ENCODE peak calls at places on chromosomes 4 and X, in seven cellular contexts. S, C, A, E, H, Y and F are unnamed samples.

GRCh38 chrX:101229155-101229554 is 9.6 kb downstream of the DRP2 start:
- DNase-seq in S (no peak), C (no peak), A (peak; percentile 88), E (no peak), H (peak; percentile 72), Y (no peak), F (no peak)

GRCh38 chrX:19823031-19823430 is 64.4 kb downstream of the SH3KBP1 start:
- DNase-seq in S (no peak), C (no peak), A (no peak), E (no peak), H (no peak), Y (no peak), F (no peak)

GRCh38 chr4:111671756-111672155 is 473.5 kb upstream of the FAM241A start:
- DNase-seq in S (no peak), C (no peak), A (no peak), E (no peak), H (no peak), Y (no peak), F (no peak)

GRCh38 chr4:72340803-72341431 is 228.1 kb downstream of the ADAMTS3 start:
- DNase-seq in S (peak; percentile 48), C (no peak), A (peak; percentile 23), E (no peak), H (peak; percentile 43), Y (no peak), F (no peak)

GRCh38 chr4:26343041-26343403 is 22.2 kb downstream of the RBPJ start:
- DNase-seq in S (no peak), C (no peak), A (peak; percentile 69), E (no peak), H (peak; percentile 62), Y (no peak), F (no peak)

GRCh38 chr4:32022071-32022470 is 1301.9 kb downstream of the PCDH7 start:
- DNase-seq in S (no peak), C (no peak), A (peak; percentile 59), E (no peak), H (no peak), Y (no peak), F (no peak)

GRCh38 chr4:118905546-118905945 is 16.9 kb downstream of the SYNPO2 start:
- DNase-seq in S (no peak), C (no peak), A (peak; percentile 74), E (no peak), H (peak; percentile 41), Y (no peak), F (no peak)

GRCh38 chrX:150902434-150903109 is 4.1 kb upstream of the CD99L2 start:
- DNase-seq in S (no peak), C (no peak), A (no peak), E (no peak), H (no peak), Y (no peak), F (no peak)

GRCh38 chr4:79292008-79292407 is 33.9 kb downstream of the NAA11 start:
- DNase-seq in S (no peak), C (no peak), A (no peak), E (no peak), H (no peak), Y (no peak), F (no peak)

GRCh38 chr4:151485541-151486131 is 76.7 kb downstream of the FHIP1A start:
- DNase-seq in S (no peak), C (no peak), A (peak; percentile 53), E (no peak), H (peak; percentile 6), Y (no peak), F (no peak)

GRCh38 chrX:132086717-132087116 is 41.1 kb downstream of the FRMD7 start:
- DNase-seq in S (peak; percentile 62), C (no peak), A (peak; percentile 24), E (no peak), H (peak; percentile 20), Y (no peak), F (no peak)

GRCh38 chr4:90745176-90745575 is 618.0 kb downstream of the CCSER1 start:
- DNase-seq in S (peak; percentile 37), C (no peak), A (peak; percentile 10), E (no peak), H (no peak), Y (no peak), F (no peak)

GRCh38 chr4:150570862-150571261 is 11.1 kb upstream of the MAB21L2 start:
- DNase-seq in S (no peak), C (no peak), A (no peak), E (no peak), H (no peak), Y (no peak), F (no peak)

GRCh38 chrX:123731258-123731986 is 1.4 kb downstream of the THOC2 start:
- DNase-seq in S (no peak), C (no peak), A (peak; percentile 46), E (peak; percentile 23), H (peak; percentile 60), Y (no peak), F (no peak)

GRCh38 chrX:129361566-129361965 is 161.7 kb downstream of the SMARCA1 start:
- DNase-seq in S (no peak), C (no peak), A (no peak), E (no peak), H (peak; percentile 46), Y (no peak), F (no peak)

GRCh38 chrX:46758163-46758955 is 559 bp downstream of the SLC9A7 start:
- DNase-seq in S (no peak), C (peak; percentile 8), A (peak; percentile 27), E (no peak), H (peak; percentile 56), Y (peak; percentile 3), F (no peak)

GRCh38 chr4:76177709-76178108 is 29.5 kb upstream of the NUP54 start:
- DNase-seq in S (no peak), C (no peak), A (no peak), E (no peak), H (peak; percentile 11), Y (no peak), F (no peak)
- H3K36me3 ChIP-seq in S (peaks cover 11% of the 10 kb centered on the region), C (peaks cover 4% of the 10 kb centered on the region), A (peaks cover 4% of the 10 kb centered on the region), E (peaks cover 4% of the 10 kb centered on the region), H (peaks cover 24% of the 10 kb centered on the region), Y (no peaks in the 10 kb centered on the region), F (no peaks in the 10 kb centered on the region)

DNA sequence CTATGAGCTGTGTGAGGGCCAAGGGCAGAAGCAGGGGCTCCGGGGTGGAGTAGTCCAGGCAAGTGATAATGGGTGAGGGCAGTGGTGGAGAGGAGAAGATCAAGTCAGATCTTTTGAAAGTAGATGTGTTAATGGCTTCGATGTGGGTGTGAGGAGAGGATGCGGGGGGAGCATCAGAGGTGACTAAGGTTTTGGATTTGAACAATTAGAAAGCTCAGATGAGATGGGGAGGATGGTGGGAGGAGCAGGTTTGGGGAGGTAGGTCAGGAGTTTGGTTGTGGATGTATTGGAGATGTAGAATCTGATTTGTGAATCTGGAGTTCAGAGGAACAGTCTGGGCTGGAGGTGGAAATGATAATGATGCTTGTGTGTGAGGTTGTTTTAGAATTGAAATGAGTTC is 4.6 kb downstream of the FTSJ1 start:
- DNase-seq in S (no peak), C (no peak), A (no peak), E (no peak), H (no peak), Y (no peak), F (no peak)
- H3K9me3 ChIP-seq in S (no peaks in the 10 kb centered on the region), C (no peaks in the 10 kb centered on the region), A (no peaks in the 10 kb centered on the region), E (no peaks in the 10 kb centered on the region), H (no peaks in the 10 kb centered on the region), Y (no peaks in the 10 kb centered on the region), F (no peaks in the 10 kb centered on the region)

GRCh38 chrX:40098264-40099045 is 697 bp upstream of the BCOR start:
- DNase-seq in S (no peak), C (no peak), A (peak; percentile 56), E (peak; percentile 47), H (peak; percentile 71), Y (peak; percentile 58), F (peak; percentile 45)
- H3K27ac ChIP-seq in S (no peak overlapping the region), C (peak overlapping the region; percentile 93), A (no peak overlapping the region), E (peak overlapping the region; percentile 91), H (peak overlapping the region; percentile 80), Y (peak overlapping the region; percentile 93), F (peak overlapping the region; percentile 91)

GRCh38 chr4:38928886-38929285 is 61.3 kb downstream of the FAM114A1 start:
- DNase-seq in S (no peak), C (no peak), A (no peak), E (no peak), H (no peak), Y (no peak), F (no peak)

GRCh38 chr4:38930696-38931095 is 63.1 kb downstream of the FAM114A1 start:
- DNase-seq in S (no peak), C (no peak), A (no peak), E (no peak), H (no peak), Y (no peak), F (no peak)

GRCh38 chr4:38926917-38927316 is 59.3 kb downstream of the FAM114A1 start:
- DNase-seq in S (no peak), C (no peak), A (no peak), E (no peak), H (no peak), Y (no peak), F (no peak)

GRCh38 chr4:38930199-38930598 is 62.6 kb downstream of the FAM114A1 start:
- DNase-seq in S (no peak), C (no peak), A (no peak), E (no peak), H (no peak), Y (no peak), F (no peak)

GRCh38 chr4:38931125-38931524 is 63.5 kb downstream of the FAM114A1 start:
- DNase-seq in S (no peak), C (no peak), A (no peak), E (no peak), H (no peak), Y (no peak), F (no peak)
- H3K36me3 ChIP-seq in S (peaks cover 5% of the 10 kb centered on the region), C (no peaks in the 10 kb centered on the region), A (peaks cover 15% of the 10 kb centered on the region), E (peaks cover 28% of the 10 kb centered on the region), H (peaks cover 89% of the 10 kb centered on the region), Y (peaks cover 7% of the 10 kb centered on the region), F (no peaks in the 10 kb centered on the region)

GRCh38 chr4:37767546-37767945 is 58.9 kb upstream of the PGM2 start:
- DNase-seq in S (peak; percentile 36), C (peak; percentile 62), A (peak; percentile 68), E (peak; percentile 68), H (peak; percentile 32), Y (peak; percentile 51), F (peak; percentile 37)
- H3K9me3 ChIP-seq in S (no peaks in the 10 kb centered on the region), C (no peaks in the 10 kb centered on the region), A (no peaks in the 10 kb centered on the region), E (no peaks in the 10 kb centered on the region), H (no peaks in the 10 kb centered on the region), Y (no peaks in the 10 kb centered on the region), F (no peaks in the 10 kb centered on the region)